ENCODE peak calls at places on chromosomes 5 and 9, in four cellular contexts. O is PC-3, F is MM.1S, X is fibroblast of lung. H is an unnamed sample.

GRCh38 chr5:177606071-177607051 is 6.4 kb downstream of the B4GALT7 start:
- DNase-seq in O (no peak), F (no peak), X (no peak), H (no peak)

GRCh38 chr5:179766021-179766725 is 27.6 kb upstream of the LTC4S start:
- DNase-seq in O (no peak), F (no peak), X (peak), H (peak)

GRCh38 chr5:127854520-127854919 is 151.3 kb downstream of the CCDC192 start:
- DNase-seq in O (peak), F (no peak), X (no peak), H (no peak)

GRCh38 chr9:134571946-134572914 is 69.4 kb upstream of the COL5A1 start:
- DNase-seq in O (no peak), F (no peak), X (no peak), H (no peak)

GRCh38 chr9:104968025-104968982 is 40.3 kb upstream of the ABCA1 start:
- DNase-seq in O (peak), F (peak), X (peak), H (peak)

GRCh38 chr5:108749130-108749861 is 1.6 kb downstream of the FER start:
- DNase-seq in O (no peak), F (peak), X (peak), H (peak)

GRCh38 chr5:157994271-157994691 is 135.3 kb upstream of the CLINT1 start:
- DNase-seq in O (peak), F (no peak), X (no peak), H (no peak)

GRCh38 chr5:132056610-132057497 is 3.6 kb upstream of the IL3 start:
- DNase-seq in O (no peak), F (no peak), X (no peak), H (no peak)

GRCh38 chr5:59562756-59563389 is 330.7 kb downstream of the PDE4D start:
- DNase-seq in O (peak), F (peak), X (peak), H (peak)

GRCh38 chr5:170473642-170474041 is 30.2 kb upstream of the KCNIP1 start:
- DNase-seq in O (no peak), F (no peak), X (no peak), H (no peak)

GRCh38 chr5:176899296-176899891 is at the start of gene HK3:
- DNase-seq in O (no peak), F (no peak), X (no peak), H (no peak)

GRCh38 chr9:2489838-2490314 is 131.7 kb upstream of the VLDLR start:
- DNase-seq in O (no peak), F (no peak), X (peak), H (peak)

GRCh38 chr5:94027145-94027544 is 285.7 kb upstream of the POU5F2 start:
- DNase-seq in O (no peak), F (no peak), X (no peak), H (no peak)

GRCh38 chr5:54561646-54562045 is 44.1 kb downstream of the SNX18 start:
- DNase-seq in O (no peak), F (no peak), X (no peak), H (no peak)

GRCh38 chr5:113052041-113052795 is 75.6 kb downstream of the DCP2 start:
- DNase-seq in O (no peak), F (no peak), X (no peak), H (peak)

GRCh38 chr5:147611483-147611882 is 101.6 kb upstream of the DPYSL3 start:
- DNase-seq in O (no peak), F (no peak), X (no peak), H (no peak)

GRCh38 chr5:146069780-146070099 is 35.6 kb downstream of the PLAC8L1 start:
- DNase-seq in O (no peak), F (peak), X (no peak), H (no peak)

GRCh38 chr9:88187631-88188030 is 49.4 kb upstream of the SPATA31C2 start:
- DNase-seq in O (no peak), F (no peak), X (no peak), H (peak)

GRCh38 chr9:89481161-89481915 is 16.6 kb downstream of the SEMA4D start:
- DNase-seq in O (no peak), F (no peak), X (no peak), H (no peak)

GRCh38 chr5:83956386-83956785 is 235.7 kb upstream of the HAPLN1 start:
- DNase-seq in O (no peak), F (no peak), X (peak), H (peak)

GRCh38 chr9:97766092-97766491 is 69.0 kb upstream of the XPA start:
- DNase-seq in O (peak), F (no peak), X (peak), H (peak)

GRCh38 chr9:125889122-125889523 is 141.9 kb downstream of the PBX3 start:
- DNase-seq in O (no peak), F (no peak), X (peak), H (peak)

GRCh38 chr5:138874771-138875628 is at the start of gene LRRTM2:
- DNase-seq in O (no peak), F (no peak), X (peak), H (peak)

GRCh38 chr9:83633260-83633659 is 10.3 kb downstream of the IDNK start:
- DNase-seq in O (no peak), F (no peak), X (no peak), H (no peak)

GRCh38 chr5:141356950-141357349 is 2.1 kb downstream of the PCDHGA4 start:
- DNase-seq in O (no peak), F (no peak), X (no peak), H (no peak)

GRCh38 chr5:141363952-141364660 is at the start of gene PCDHGA5:
- DNase-seq in O (peak), F (no peak), X (peak), H (no peak)

GRCh38 chr5:141362719-141363118 is 1.2 kb upstream of the PCDHGA5 start:
- DNase-seq in O (no peak), F (no peak), X (no peak), H (no peak)

GRCh38 chr5:141359790-141360426 is at the start of gene PCDHGB2:
- DNase-seq in O (peak), F (peak), X (peak), H (peak)

DNA sequence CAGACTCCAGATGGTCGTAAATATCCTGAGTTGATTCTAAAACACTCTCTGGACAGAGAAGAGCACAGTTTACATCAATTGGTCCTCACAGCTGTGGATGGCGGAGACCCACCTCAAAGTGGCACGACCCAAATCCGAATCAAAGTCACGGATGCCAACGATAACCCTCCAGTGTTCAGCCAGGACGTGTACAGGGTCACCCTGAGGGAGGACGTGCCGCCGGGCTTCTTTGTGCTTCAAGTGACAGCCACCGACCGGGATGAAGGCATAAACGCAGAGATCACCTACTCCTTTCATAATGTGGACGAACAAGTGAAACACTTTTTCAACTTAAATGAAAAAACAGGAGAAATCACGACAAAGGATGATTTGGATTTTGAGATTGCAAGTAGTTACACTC is 891 bp downstream of the PCDHGB2 start:
- DNase-seq in O (no peak), F (no peak), X (no peak), H (no peak)
- TF ChIP-seq EZH2 in O (no peak), F (no peak), X (no peak), H (no peak)

DNA sequence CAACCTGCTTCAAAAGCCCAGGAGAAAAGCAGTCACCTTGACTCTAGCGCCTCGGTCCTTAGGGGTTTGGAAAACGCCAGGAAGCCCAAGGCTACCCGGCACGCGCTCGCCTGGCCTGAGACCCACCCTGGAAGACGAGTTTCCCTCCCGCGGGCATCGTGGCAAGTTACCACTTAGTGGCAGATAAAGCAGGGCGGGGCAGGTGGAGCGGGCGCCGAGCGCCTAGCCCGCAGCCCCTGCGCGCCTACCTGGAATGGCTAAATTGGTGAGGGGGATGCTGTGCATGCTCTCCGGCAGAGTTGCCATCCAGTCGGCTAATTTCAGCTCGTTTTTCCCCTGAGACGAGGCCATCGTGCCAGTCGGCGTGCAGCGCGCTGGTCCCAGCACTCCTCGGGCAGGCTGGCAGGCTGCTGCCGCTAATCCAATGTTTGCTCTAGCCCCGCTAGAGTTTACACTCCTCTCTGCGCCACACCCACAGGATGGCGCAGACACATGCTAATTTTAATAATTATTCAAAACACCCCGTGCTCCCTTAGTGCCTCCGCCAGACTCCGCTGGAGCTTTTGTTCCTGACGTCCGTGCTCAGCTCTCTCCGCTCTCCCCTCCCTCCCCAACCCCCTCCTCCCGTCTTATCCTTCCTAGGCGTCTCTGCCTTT is at the start of gene PLCXD3:
- DNase-seq in O (peak), F (no peak), X (peak), H (peak)
- H3K4me3 ChIP-seq in O (peak), F (no peak), X (peak), H (peak)

DNA sequence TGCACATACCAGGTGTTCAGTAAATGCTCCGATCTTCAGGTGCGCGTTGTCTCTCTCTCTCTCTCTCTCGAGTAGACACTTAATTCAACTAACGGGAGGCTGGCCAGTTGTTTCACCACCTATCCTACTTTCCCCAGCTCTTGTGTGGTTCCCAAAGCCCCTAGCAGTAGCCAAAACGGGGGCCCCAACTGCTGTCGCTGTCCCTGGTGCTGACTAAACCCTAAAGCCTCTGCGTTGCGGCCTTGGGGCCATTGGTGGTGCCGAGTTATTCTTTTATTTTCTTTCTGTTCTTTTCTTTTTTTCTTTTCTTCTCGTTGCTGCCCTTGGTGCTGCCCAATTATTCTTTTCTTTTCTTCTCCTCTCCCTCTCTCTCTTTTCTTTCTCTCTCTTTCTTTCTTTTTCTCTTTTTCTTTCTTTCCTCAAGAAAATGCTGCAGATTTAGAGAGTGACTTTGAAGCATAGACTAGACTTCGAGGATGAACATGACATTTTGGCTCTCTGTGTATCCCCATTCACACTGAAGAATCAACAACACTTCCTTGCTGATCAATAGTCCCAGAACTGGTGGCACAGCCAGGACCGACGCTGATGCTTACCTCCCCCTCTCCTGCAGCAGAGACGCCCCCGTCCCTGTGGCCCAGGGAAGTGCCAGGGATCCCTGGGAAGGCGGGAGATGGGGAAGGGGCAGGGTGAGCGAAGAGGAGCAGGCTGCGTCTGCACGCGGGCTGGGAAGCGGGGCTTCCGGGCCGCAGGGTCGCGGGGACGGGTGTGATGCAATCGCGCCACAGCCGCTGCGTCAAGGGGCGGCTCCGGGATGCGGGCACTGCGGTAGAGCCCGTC is at the start of gene FBLL1:
- DNase-seq in O (no peak), F (no peak), X (peak), H (peak)
- TF ChIP-seq EZH2 in O (no peak), F (no peak), X (peak), H (peak)

GRCh38 chr5:16741007-16741406 is 124.2 kb upstream of the RETREG1 start:
- DNase-seq in O (no peak), F (no peak), X (peak), H (peak)
- H3K4me3 ChIP-seq in O (no peak), F (no peak), X (no peak), H (no peak)

DNA sequence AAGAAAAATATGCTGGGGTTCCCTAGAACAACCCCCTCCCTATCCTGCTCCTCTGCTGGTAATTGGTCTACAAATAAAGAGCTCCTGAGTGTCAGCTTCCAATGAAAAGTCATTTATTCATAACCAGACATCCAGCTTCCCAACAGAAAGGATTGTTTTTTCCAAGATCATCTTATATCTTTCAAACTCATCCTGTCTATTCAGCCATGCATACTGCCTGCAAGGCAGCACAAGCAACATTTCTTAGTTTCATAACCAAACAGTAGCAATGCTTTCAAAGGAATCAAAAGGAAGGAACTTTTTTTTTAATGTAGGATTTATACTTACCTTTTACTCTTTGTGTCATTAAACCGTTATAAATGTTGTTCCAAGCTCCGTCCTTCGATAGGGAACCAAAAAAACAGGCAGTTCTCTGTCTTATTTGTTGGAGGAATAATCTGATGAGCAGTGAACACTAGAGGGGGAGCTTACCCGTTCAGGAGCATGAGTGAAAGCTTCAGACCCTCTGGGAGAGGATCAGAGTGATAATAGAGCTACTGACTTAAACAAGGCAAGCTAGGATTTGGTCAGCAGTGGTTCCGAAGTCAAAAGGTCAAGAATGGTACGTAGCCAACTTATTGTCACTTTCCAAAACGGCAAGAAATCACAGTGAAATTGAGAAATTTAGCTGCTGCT is 893.1 kb downstream of the NR2F1-AS1 start:
- DNase-seq in O (peak), F (no peak), X (peak), H (peak)
- TF ChIP-seq EZH2 in O (no peak), F (no peak), X (no peak), H (no peak)

GRCh38 chr5:39058178-39058577 is 16.0 kb downstream of the RICTOR start:
- DNase-seq in O (no peak), F (no peak), X (no peak), H (no peak)
- H3K4me3 ChIP-seq in O (peak), F (peak), X (peak), H (peak)

GRCh38 chr9:27073841-27074728 is 34.9 kb upstream of the TEK start:
- DNase-seq in O (no peak), F (no peak), X (peak), H (peak)
- TF ChIP-seq EZH2 in O (no peak), F (no peak), X (no peak), H (no peak)

DNA sequence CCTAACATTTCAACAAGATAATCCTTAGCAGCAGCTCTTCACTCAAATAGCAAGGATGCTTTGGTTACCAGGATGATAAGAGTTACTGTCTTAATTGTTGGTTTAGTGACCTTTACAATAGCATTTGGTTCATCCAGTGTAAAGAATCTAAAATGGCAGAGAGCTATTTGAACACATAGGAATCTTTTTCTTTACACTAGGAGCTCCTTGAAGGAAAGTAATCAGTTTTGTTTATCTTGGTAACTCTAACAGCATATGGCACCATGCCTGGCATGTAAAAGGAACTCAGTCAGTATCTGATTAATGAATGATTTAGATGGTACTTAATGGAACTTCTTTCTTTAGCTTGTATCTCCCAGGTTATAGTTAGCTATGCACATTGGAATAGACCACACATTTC is 10.0 kb downstream of the PSMD5 start:
- DNase-seq in O (no peak), F (no peak), X (no peak), H (no peak)
- H3K4me3 ChIP-seq in O (no peak), F (no peak), X (no peak), H (no peak)

GRCh38 chr5:494667-495255 is 29.5 kb downstream of the SLC9A3 start:
- DNase-seq in O (no peak), F (no peak), X (no peak), H (no peak)

GRCh38 chr5:499233-500209 is 24.7 kb downstream of the SLC9A3 start:
- DNase-seq in O (no peak), F (no peak), X (no peak), H (no peak)

GRCh38 chr5:497871-498509 is 26.3 kb downstream of the SLC9A3 start:
- DNase-seq in O (no peak), F (no peak), X (no peak), H (no peak)

GRCh38 chr5:496028-496427 is 28.2 kb downstream of the SLC9A3 start:
- DNase-seq in O (no peak), F (no peak), X (no peak), H (no peak)

DNA sequence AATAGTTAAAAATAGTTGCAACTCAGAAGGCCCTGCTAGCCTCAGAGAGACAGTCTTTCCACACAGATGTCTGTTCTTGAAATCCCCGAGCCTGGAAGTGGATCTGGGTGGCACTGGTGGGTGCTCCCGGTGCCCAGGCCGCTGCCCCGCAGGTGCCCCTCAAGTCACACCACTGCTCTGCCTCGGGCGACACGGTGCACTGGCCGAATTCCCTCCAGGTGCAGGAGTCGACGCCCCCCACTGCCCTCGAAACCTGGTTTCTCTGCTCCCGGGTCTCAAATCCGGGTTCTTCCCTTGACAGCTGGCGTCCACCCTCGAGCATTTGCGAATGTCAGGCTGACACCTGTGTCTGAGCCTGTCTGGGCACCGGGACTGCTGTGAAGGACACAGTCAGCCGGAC is 27.2 kb downstream of the SLC9A3 start:
- DNase-seq in O (no peak), F (no peak), X (no peak), H (no peak)
- TF ChIP-seq EZH2 in O (no peak), F (no peak), X (no peak), H (no peak)

DNA sequence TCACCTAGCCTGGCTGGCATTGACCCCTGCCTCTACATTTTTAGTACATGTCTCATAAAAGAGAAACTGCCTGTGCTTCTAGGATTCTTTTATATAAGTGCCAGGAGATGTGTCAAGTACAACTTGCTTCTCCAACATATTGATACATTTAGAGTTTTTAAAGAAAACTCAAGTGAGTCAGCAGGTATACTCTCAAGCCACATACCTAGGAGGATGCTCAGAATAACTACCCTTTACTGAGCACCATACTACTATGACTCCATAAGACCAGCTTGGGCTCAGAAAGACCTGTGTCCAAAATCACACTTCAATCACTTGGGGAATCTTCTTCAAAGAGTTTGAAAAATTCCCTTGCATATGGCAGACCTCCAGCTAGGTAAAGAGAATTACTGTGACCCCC is 389.8 kb upstream of the SLC24A2 start:
- DNase-seq in O (no peak), F (no peak), X (no peak), H (no peak)
- H3K4me3 ChIP-seq in O (no peak), F (no peak), X (no peak), H (no peak)

H was measured in GM23248.